ENCODE peak calls at places on chromosomes 12 and 14, in nine cellular contexts. One of them, this sample, is unnamed.

GRCh38 chr12:2355198-2355597 is 302.4 kb downstream of the CACNA1C start:
- DNase-seq in NCI-H226: no peak
- DNase-seq in SK-MEL-5: no peak
- DNase-seq in ascending aorta: no peak
- DNase-seq in M059J: no peak
- DNase-seq in T47D: no peak
- DNase-seq in skeletal muscle cell: no peak
- DNase-seq in iPS-NIHi11: no peak
- DNase-seq in BJ: no peak
- DNase-seq in this sample: no peak

GRCh38 chr14:52703225-52703624 is 3.8 kb upstream of the PSMC6 start:
- DNase-seq in NCI-H226: peak; percentile 87
- DNase-seq in SK-MEL-5: peak; percentile 4
- DNase-seq in ascending aorta: no peak
- DNase-seq in M059J: peak; percentile 90
- DNase-seq in T47D: no peak
- DNase-seq in skeletal muscle cell: peak; percentile 96
- DNase-seq in iPS-NIHi11: no peak
- DNase-seq in BJ: peak; percentile 74
- DNase-seq in this sample: no peak

GRCh38 chr14:64801800-64802199 is 77.9 kb downstream of the SPTB start:
- DNase-seq in NCI-H226: peak; percentile 16
- DNase-seq in SK-MEL-5: peak; percentile 44
- DNase-seq in ascending aorta: no peak
- DNase-seq in M059J: peak; percentile 45
- DNase-seq in T47D: no peak
- DNase-seq in skeletal muscle cell: no peak
- DNase-seq in iPS-NIHi11: peak; percentile 73
- DNase-seq in BJ: no peak
- DNase-seq in this sample: peak; percentile 26

GRCh38 chr12:47391566-47391965 is 311.8 kb upstream of the AMIGO2 start:
- DNase-seq in NCI-H226: no peak
- DNase-seq in SK-MEL-5: no peak
- DNase-seq in ascending aorta: no peak
- DNase-seq in M059J: no peak
- DNase-seq in T47D: no peak
- DNase-seq in skeletal muscle cell: no peak
- DNase-seq in iPS-NIHi11: no peak
- DNase-seq in BJ: no peak
- DNase-seq in this sample: no peak

GRCh38 chr12:93461503-93461902 is 5.8 kb upstream of the MRPL42 start:
- DNase-seq in NCI-H226: no peak
- DNase-seq in SK-MEL-5: no peak
- DNase-seq in ascending aorta: no peak
- DNase-seq in M059J: no peak
- DNase-seq in T47D: no peak
- DNase-seq in skeletal muscle cell: no peak
- DNase-seq in iPS-NIHi11: no peak
- DNase-seq in BJ: no peak
- DNase-seq in this sample: no peak

GRCh38 chr12:48961801-48962200 is 4.5 kb upstream of the ARF3 start:
- DNase-seq in NCI-H226: no peak
- DNase-seq in SK-MEL-5: no peak
- DNase-seq in ascending aorta: no peak
- DNase-seq in M059J: peak; percentile 76
- DNase-seq in T47D: no peak
- DNase-seq in skeletal muscle cell: no peak
- DNase-seq in iPS-NIHi11: no peak
- DNase-seq in BJ: no peak
- DNase-seq in this sample: no peak

GRCh38 chr14:100371773-100372172 is 48.6 kb downstream of the SLC25A47 start:
- DNase-seq in NCI-H226: no peak
- DNase-seq in SK-MEL-5: no peak
- DNase-seq in ascending aorta: no peak
- DNase-seq in M059J: no peak
- DNase-seq in T47D: no peak
- DNase-seq in skeletal muscle cell: no peak
- DNase-seq in iPS-NIHi11: no peak
- DNase-seq in BJ: no peak
- DNase-seq in this sample: no peak

GRCh38 chr14:95664546-95664945 is 21.7 kb upstream of the TCL1B start:
- DNase-seq in NCI-H226: no peak
- DNase-seq in SK-MEL-5: no peak
- DNase-seq in ascending aorta: no peak
- DNase-seq in M059J: no peak
- DNase-seq in T47D: no peak
- DNase-seq in skeletal muscle cell: no peak
- DNase-seq in iPS-NIHi11: no peak
- DNase-seq in BJ: no peak
- DNase-seq in this sample: no peak

GRCh38 chr14:95048771-95049312 is 108.5 kb downstream of the DICER1 start:
- DNase-seq in NCI-H226: no peak
- DNase-seq in SK-MEL-5: no peak
- DNase-seq in ascending aorta: no peak
- DNase-seq in M059J: no peak
- DNase-seq in T47D: no peak
- DNase-seq in skeletal muscle cell: no peak
- DNase-seq in iPS-NIHi11: no peak
- DNase-seq in BJ: no peak
- DNase-seq in this sample: no peak